ENCODE peak calls at places on chromosome 9, in four cellular contexts. C, Z, W and E are unnamed samples.

GRCh38 chr9:36988848-36989247 is 45.2 kb downstream of the PAX5 start:
- DNase-seq in W (no peak), Z (no peak), C (no peak), E (no peak)

GRCh38 chr9:107778666-107779065 is 289.1 kb upstream of the KLF4 start:
- DNase-seq in W (no peak), Z (no peak), C (no peak), E (no peak)

GRCh38 chr9:2570615-2571479 is 50.7 kb upstream of the VLDLR start:
- DNase-seq in C (no peak), Z (peak), W (peak), E (peak)

GRCh38 chr9:122265265-122265900 is 701 bp downstream of the MRRF start:
- DNase-seq in W (no peak), Z (peak), C (no peak), E (peak)

GRCh38 chr9:130640681-130641080 is 23.7 kb upstream of the PRDM12 start:
- DNase-seq in C (peak), Z (no peak), W (no peak), E (no peak)

GRCh38 chr9:137311171-137311970 is 9.3 kb upstream of the NRARP start:
- DNase-seq in C (no peak), W (peak), Z (no peak), E (no peak)

GRCh38 chr9:114305189-114305555 is 17.7 kb upstream of the ORM1 start:
- DNase-seq in W (no peak), Z (no peak), C (peak), E (no peak)

GRCh38 chr9:78030553-78031270 is 899 bp downstream of the GNAQ start:
- DNase-seq in W (peak), C (peak), Z (no peak), E (peak)

GRCh38 chr9:87350915-87351314 is 146.8 kb upstream of the DAPK1 start:
- DNase-seq in Z (no peak), W (no peak), C (no peak), E (no peak)

GRCh38 chr9:108864446-108864845 is 2.4 kb downstream of the ACTL7A start:
- DNase-seq in W (no peak), Z (peak), C (no peak), E (no peak)

GRCh38 chr9:108867829-108868228 is 5.8 kb downstream of the ACTL7A start:
- DNase-seq in W (no peak), Z (no peak), C (no peak), E (no peak)

GRCh38 chr9:108866001-108866420 is 3.9 kb downstream of the ACTL7A start:
- DNase-seq in C (no peak), W (no peak), Z (no peak), E (no peak)

GRCh38 chr9:108865037-108865436 is 3.0 kb downstream of the ACTL7A start:
- DNase-seq in Z (no peak), W (no peak), C (no peak), E (no peak)

DNA sequence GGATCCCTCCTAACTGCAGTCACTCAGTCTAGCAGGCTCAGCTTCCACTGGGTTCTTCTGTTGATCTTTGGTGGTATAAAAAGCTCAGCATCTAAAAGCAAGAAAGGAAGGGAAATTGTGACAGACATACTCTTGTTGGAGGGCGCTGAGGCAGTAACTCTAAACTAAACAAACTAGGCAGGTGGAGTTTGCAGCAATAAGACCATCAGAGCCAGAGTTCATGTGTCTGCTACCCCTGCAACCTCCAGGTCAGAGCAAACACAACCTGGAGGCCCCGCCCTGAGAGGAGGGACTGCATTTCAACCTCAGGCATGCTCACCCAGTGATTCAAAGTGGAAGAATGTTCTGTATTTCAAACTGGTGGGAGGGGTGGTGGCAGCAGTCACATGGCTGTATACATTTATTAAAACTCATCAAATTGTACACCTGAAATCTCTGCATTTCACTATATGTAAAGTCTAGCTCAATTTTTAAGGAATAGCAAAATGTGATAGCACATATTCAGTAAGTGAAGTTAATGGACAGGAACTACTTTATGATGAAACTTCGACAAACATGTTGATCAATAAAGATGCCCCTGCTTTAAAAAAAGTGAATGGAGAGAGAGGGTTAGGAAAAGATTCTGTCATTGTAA is 7.1 kb downstream of the ACTL7A start:
- DNase-seq in C (no peak), W (no peak), Z (peak), E (no peak)
- TF ChIP-seq SP1 in C (no peak), W (no peak), Z (no peak), E (no peak)

GRCh38 chr9:32899181-32899580 is 102.2 kb downstream of the APTX start:
- DNase-seq in W (no peak), C (no peak), Z (no peak), E (no peak)
- TF ChIP-seq ELF4 in W (no peak), C (no peak), Z (no peak), E (no peak)

DNA sequence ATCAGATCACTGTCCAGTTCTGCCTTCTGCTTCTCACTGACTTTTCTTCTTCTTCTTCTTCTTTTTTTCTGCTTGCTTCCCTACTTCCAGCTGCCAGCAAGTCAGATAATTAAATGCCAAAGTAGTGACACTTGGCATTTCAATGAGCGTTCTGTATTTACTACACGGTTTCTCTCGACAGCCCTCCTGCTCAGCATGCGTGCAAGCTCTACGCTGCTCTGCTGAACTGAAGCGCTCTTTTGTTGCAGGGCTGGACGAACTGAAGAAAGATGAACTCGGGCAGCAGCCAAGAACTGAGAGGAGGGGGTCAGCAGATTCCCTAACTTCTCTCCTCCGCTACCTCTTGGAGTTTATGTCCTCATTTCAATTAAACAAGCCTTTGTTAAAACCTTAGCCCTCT is 319.1 kb downstream of the GLIS3 start:
- DNase-seq in C (no peak), W (no peak), Z (no peak), E (no peak)
- TF ChIP-seq SP1 in C (no peak), W (no peak), Z (no peak), E (no peak)

GRCh38 chr9:90801507-90802289 is at the start of gene SYK:
- DNase-seq in Z (no peak), C (peak), W (peak), E (peak)
- TF ChIP-seq ELF4 in Z (no peak), C (no peak), W (no peak), E (no peak)

GRCh38 chr9:20286969-20287368 is 335.3 kb downstream of the MLLT3 start:
- DNase-seq in Z (peak), W (no peak), C (no peak), E (no peak)
- TF ChIP-seq SP1 in Z (no peak), W (no peak), C (no peak), E (no peak)

DNA sequence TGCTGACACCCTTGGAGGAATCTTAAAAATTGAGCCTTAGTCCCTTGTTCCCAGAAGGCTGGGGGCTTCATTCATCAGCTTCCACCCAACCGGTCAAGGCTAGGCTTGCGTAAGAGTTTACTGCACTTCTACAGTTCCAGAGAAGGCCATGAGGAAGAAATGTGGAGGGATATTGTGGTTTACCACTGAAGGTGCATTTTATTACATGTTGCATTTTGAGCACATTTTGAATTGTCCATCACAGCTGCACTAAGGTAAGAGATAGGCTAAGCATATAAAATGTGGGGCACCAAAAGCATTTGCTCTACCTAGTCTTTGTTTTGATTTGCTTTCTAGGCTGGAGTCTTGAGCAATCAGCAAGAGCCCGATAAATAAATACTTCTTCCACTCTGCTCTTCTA is 167.1 kb upstream of the PAPPA start:
- DNase-seq in C (no peak), W (no peak), Z (no peak), E (no peak)
- TF ChIP-seq ELF4 in C (no peak), W (no peak), Z (no peak), E (no peak)